ENCODE peak calls at places on chromosomes 7 and 10, in five cellular contexts. X is stomach, E is foreskin fibroblast, S is GM19239, J is non-pigmented ciliary epithelial cell. M is an unnamed sample.

GRCh38 chr10:115093776-115094361 is 704 bp downstream of the ATRNL1 start:
- DNase-seq in J (no peak), X (no peak), S (peak; percentile 40), E (peak; percentile 63), M (peak; percentile 12)

GRCh38 chr7:13155188-13155587 is 467.8 kb downstream of the ARL4A start:
- DNase-seq in S (no peak), E (no peak), J (no peak), X (no peak), M (no peak)

GRCh38 chr7:75971309-75971960 is 23.0 kb downstream of the TMEM120A start:
- DNase-seq in S (no peak), X (no peak), J (no peak), E (no peak), M (no peak)

GRCh38 chr7:70668606-70669358 is 463.2 kb upstream of the GALNT17 start:
- DNase-seq in J (no peak), E (no peak), X (no peak), S (no peak), M (no peak)

GRCh38 chr7:40177071-40177470 is 42.3 kb downstream of the SUGCT start:
- DNase-seq in E (no peak), S (no peak), J (no peak), X (no peak), M (no peak)

GRCh38 chr10:68103237-68103866 is 5.9 kb upstream of the MYPN start:
- DNase-seq in X (no peak), J (no peak), S (no peak), E (no peak), M (no peak)

GRCh38 chr10:6426317-6426716 is 153.8 kb downstream of the PRKCQ start:
- DNase-seq in E (no peak), X (no peak), J (no peak), S (no peak), M (no peak)

GRCh38 chr7:93147358-93147757 is 827 bp downstream of the SAMD9L start:
- DNase-seq in J (peak; percentile 19), E (peak; percentile 66), X (peak; percentile 27), S (peak; percentile 36), M (peak; percentile 59)

GRCh38 chr7:89994483-89994882 is 159.8 kb upstream of the STEAP1 start:
- DNase-seq in J (no peak), X (no peak), S (no peak), E (no peak), M (no peak)

GRCh38 chr10:103153302-103153759 is 39.7 kb downstream of the NT5C2 start:
- DNase-seq in E (peak; percentile 53), J (no peak), S (no peak), X (no peak), M (peak; percentile 84)

GRCh38 chr10:129709627-129710509 is 242.8 kb downstream of the MGMT start:
- DNase-seq in X (no peak), J (no peak), S (no peak), E (no peak), M (no peak)

GRCh38 chr10:10498781-10499180 is 518.9 kb upstream of the CELF2 start:
- DNase-seq in J (no peak), S (no peak), E (peak; percentile 72), X (no peak), M (no peak)

GRCh38 chr10:70928140-70928539 is 39.8 kb upstream of the PCBD1 start:
- DNase-seq in S (no peak), J (no peak), X (no peak), E (no peak), M (no peak)

GRCh38 chr10:45371555-45371954 is 2.5 kb upstream of the ALOX5 start:
- DNase-seq in X (no peak), S (no peak), J (no peak), E (no peak), M (no peak)

GRCh38 chr7:85719981-85720963 is 533.4 kb upstream of the SEMA3D start:
- DNase-seq in E (peak; percentile 74), S (no peak), X (no peak), J (no peak), M (no peak)